ENCODE peak calls at places on chromosomes 5 and 9, in eight cellular contexts. A, L, E, M, N, U, K and S are unnamed samples.

GRCh38 chr9:89714316-89714715 is 109.5 kb downstream of the GADD45G start:
- DNase-seq in E (peak; percentile 41), A (no peak), U (no peak), L (no peak), N (no peak), M (no peak), K (no peak), S (no peak)

GRCh38 chr5:88269222-88269771 is 652 bp upstream of the TMEM161B start:
- DNase-seq in M (no peak), K (no peak), L (no peak), N (no peak), A (no peak), E (peak; percentile 54), U (peak; percentile 30), S (no peak)

GRCh38 chr9:133989554-133990365 is 2.4 kb downstream of the VAV2 start:
- DNase-seq in E (no peak), K (no peak), A (no peak), N (no peak), L (no peak), M (no peak), U (no peak), S (no peak)

GRCh38 chr5:34455096-34455495 is 201.0 kb upstream of the RAI14 start:
- DNase-seq in N (no peak), M (no peak), U (peak; percentile 23), A (no peak), E (no peak), K (no peak), L (no peak), S (no peak)

GRCh38 chr5:144024601-144025000 is 145.9 kb downstream of the YIPF5 start:
- DNase-seq in K (no peak), L (no peak), U (peak; percentile 43), A (no peak), M (no peak), N (no peak), E (no peak), S (no peak)

GRCh38 chr9:117435630-117436261 is 20.9 kb upstream of the ASTN2 start:
- DNase-seq in E (no peak), N (no peak), A (no peak), M (no peak), K (no peak), L (no peak), U (no peak), S (no peak)

GRCh38 chr5:1765141-1765879 is 34.3 kb downstream of the MRPL36 start:
- DNase-seq in U (no peak), K (peak; percentile 36), L (no peak), N (no peak), A (no peak), M (no peak), E (no peak), S (no peak)

GRCh38 chr5:57488308-57488955 is 5.8 kb upstream of the ACTBL2 start:
- DNase-seq in E (peak; percentile 33), N (no peak), A (no peak), K (no peak), U (peak; percentile 85), M (no peak), L (no peak), S (no peak)

GRCh38 chr5:166795756-166796155 is 1495.7 kb upstream of the WWC1 start:
- DNase-seq in M (no peak), N (no peak), L (no peak), K (no peak), U (no peak), A (no peak), E (no peak), S (no peak)

GRCh38 chr9:136629879-136630661 is 32.6 kb upstream of the EGFL7 start:
- DNase-seq in L (no peak), E (peak; percentile 29), A (no peak), N (no peak), K (peak; percentile 82), M (peak; percentile 34), U (peak; percentile 36), S (no peak)

GRCh38 chr5:177992466-177992865 is 3.6 kb downstream of the PROP1 start:
- DNase-seq in L (no peak), K (no peak), E (no peak), A (no peak), U (no peak), M (no peak), N (no peak), S (no peak)

GRCh38 chr5:177454397-177455035 is 7.9 kb downstream of the PRR7 start:
- DNase-seq in L (peak; percentile 89), M (peak; percentile 97), U (peak; percentile 72), K (peak; percentile 94), A (no peak), E (peak; percentile 85), N (peak; percentile 86), S (peak; percentile 57)

GRCh38 chr9:17519761-17520160 is 59.1 kb upstream of the SH3GL2 start:
- DNase-seq in E (no peak), K (no peak), U (no peak), A (no peak), M (no peak), L (no peak), N (no peak), S (no peak)

GRCh38 chr5:40386293-40386692 is 293.4 kb upstream of the PTGER4 start:
- DNase-seq in L (no peak), U (peak; percentile 18), M (no peak), K (no peak), N (no peak), E (peak; percentile 26), A (no peak), S (no peak)

GRCh38 chr9:123996731-123997421 is 14.7 kb upstream of the LHX2 start:
- DNase-seq in M (no peak), U (no peak), K (no peak), E (peak; percentile 50), A (no peak), N (no peak), L (no peak), S (no peak)

GRCh38 chr9:33375238-33375840 is 27.0 kb downstream of the AQP7 start:
- DNase-seq in N (no peak), L (no peak), M (no peak), A (no peak), K (no peak), E (no peak), U (peak; percentile 45), S (no peak)

GRCh38 chr9:91315191-91315590 is 46.5 kb downstream of the AUH start:
- DNase-seq in U (no peak), E (no peak), N (no peak), K (no peak), A (no peak), L (no peak), M (no peak), S (no peak)

GRCh38 chr5:19531374-19531952 is 456.5 kb downstream of the CDH18 start:
- DNase-seq in K (no peak), L (no peak), M (no peak), U (peak; percentile 66), A (no peak), N (no peak), E (peak; percentile 95), S (peak; percentile 64)

GRCh38 chr9:81621785-81622243 is 67.5 kb downstream of the TLE1 start:
- DNase-seq in M (no peak), E (no peak), K (no peak), A (no peak), U (no peak), N (no peak), L (no peak), S (no peak)

GRCh38 chr5:177434437-177434836 is 8.0 kb downstream of the GRK6 start:
- DNase-seq in N (no peak), U (no peak), K (no peak), A (no peak), M (peak; percentile 28), E (no peak), L (no peak), S (no peak)

GRCh38 chr5:10157085-10157669 is 92.5 kb downstream of the ATPSCKMT start:
- DNase-seq in M (no peak), L (no peak), U (no peak), E (no peak), A (peak; percentile 39), N (no peak), K (no peak), S (no peak)

GRCh38 chr5:138844812-138845513 is 30.2 kb downstream of the LRRTM2 start:
- DNase-seq in M (no peak), L (no peak), N (no peak), K (no peak), U (peak; percentile 95), E (peak; percentile 86), A (no peak), S (no peak)

GRCh38 chr9:82148849-82149544 is 160.4 kb downstream of the SPATA31D1 start:
- DNase-seq in N (no peak), K (no peak), A (no peak), M (no peak), L (no peak), U (peak; percentile 98), E (no peak), S (no peak)

GRCh38 chr5:65811004-65811403 is 89.0 kb downstream of the NLN start:
- DNase-seq in L (peak; percentile 17), M (no peak), E (peak; percentile 87), K (no peak), U (peak; percentile 84), A (no peak), N (no peak), S (no peak)

GRCh38 chr9:125509476-125509875 is 197.5 kb downstream of the MAPKAP1 start:
- DNase-seq in A (no peak), E (no peak), L (no peak), U (peak; percentile 64), N (no peak), K (no peak), M (no peak), S (no peak)

GRCh38 chr5:43038523-43038989 is 1.6 kb downstream of the ANXA2R start:
- DNase-seq in E (no peak), N (no peak), A (no peak), M (peak; percentile 27), U (peak; percentile 87), K (no peak), L (no peak), S (no peak)

GRCh38 chr9:109852561-109852960 is 72.6 kb downstream of the PALM2AKAP2 start:
- DNase-seq in L (no peak), M (no peak), K (no peak), U (peak; percentile 60), E (no peak), N (no peak), A (no peak), S (no peak)

GRCh38 chr5:69136296-69136695 is 30.7 kb upstream of the CCNB1 start:
- DNase-seq in M (no peak), L (no peak), U (no peak), A (no peak), E (no peak), N (no peak), K (no peak), S (no peak)
- H3K27ac ChIP-seq in M (no peak overlapping the region), L (no peak overlapping the region), U (no peak overlapping the region), A (no peak overlapping the region), E (no peak overlapping the region), N (no peak overlapping the region), K (no peak overlapping the region), S (no peak overlapping the region)

GRCh38 chr5:160637357-160637756 is 214.7 kb downstream of the ATP10B start:
- DNase-seq in E (no peak), A (no peak), K (no peak), U (no peak), N (no peak), L (no peak), M (no peak), S (no peak)
- H3K27ac ChIP-seq in E (no peak overlapping the region), A (no peak overlapping the region), K (no peak overlapping the region), U (no peak overlapping the region), N (no peak overlapping the region), L (no peak overlapping the region), M (no peak overlapping the region), S (no peak overlapping the region)

GRCh38 chr9:129173296-129174101 is 4.6 kb downstream of the IER5L start:
- DNase-seq in L (no peak), N (no peak), A (no peak), M (no peak), K (no peak), E (no peak), U (peak; percentile 26), S (no peak)
- H3K27ac ChIP-seq in L (peak overlapping the region; percentile 99), N (peak overlapping the region; percentile 99), A (no peak overlapping the region), M (no peak overlapping the region), K (peak overlapping the region; percentile 98), E (peak overlapping the region; percentile 63), U (peak overlapping the region; percentile 93), S (peak overlapping the region; percentile 95)

GRCh38 chr9:96381696-96382095 is 1.8 kb downstream of the SLC35D2 start:
- DNase-seq in A (no peak), U (no peak), N (no peak), E (no peak), L (no peak), K (no peak), M (no peak), S (no peak)
- H3K27ac ChIP-seq in A (no peak overlapping the region), U (no peak overlapping the region), N (no peak overlapping the region), E (no peak overlapping the region), L (peak overlapping the region; percentile 96), K (no peak overlapping the region), M (no peak overlapping the region), S (no peak overlapping the region)